ENCODE peak calls at places on chromosomes 1 and 21, in ten cellular contexts. S, R, O, H, G, C, T, Q, W and E are unnamed samples.

GRCh38 chr1:8512504-8512903 is 194.6 kb downstream of the SLC45A1 start:
- DNase-seq in Q (no peak), H (no peak), R (no peak), W (no peak), S (no peak), T (no peak), C (no peak), G (no peak), O (no peak), E (no peak)

GRCh38 chr21:28445081-28445830 is 547.4 kb downstream of the LTN1 start:
- DNase-seq in R (peak), S (no peak), H (no peak), O (no peak), C (no peak), T (no peak), W (no peak), G (no peak), Q (no peak), E (no peak)

GRCh38 chr1:156654700-156655099 is 12.8 kb downstream of the BCAN start:
- DNase-seq in S (no peak), O (no peak), Q (no peak), C (no peak), G (no peak), T (no peak), W (no peak), R (no peak), H (no peak), E (no peak)

GRCh38 chr1:55060133-55060999 is 21.0 kb downstream of the PCSK9 start:
- DNase-seq in C (no peak), O (no peak), Q (no peak), G (no peak), R (no peak), T (no peak), W (no peak), S (no peak), H (no peak), E (no peak)

GRCh38 chr1:38962113-38962512 is 20.5 kb upstream of the RHBDL2 start:
- DNase-seq in Q (no peak), H (no peak), G (no peak), R (peak), S (no peak), W (no peak), O (no peak), C (no peak), T (no peak), E (no peak)

GRCh38 chr1:32538887-32539583 is at the start of gene ZBTB8A:
- DNase-seq in Q (peak), O (peak), S (peak), G (peak), H (peak), C (peak), W (peak), R (peak), T (peak), E (no peak)

GRCh38 chr1:7278827-7279752 is 492.0 kb upstream of the VAMP3 start:
- DNase-seq in T (no peak), R (peak), O (no peak), S (no peak), Q (no peak), C (no peak), G (no peak), W (no peak), H (peak), E (no peak)

GRCh38 chr1:230609208-230609607 is 33.1 kb upstream of the COG2 start:
- DNase-seq in C (no peak), T (no peak), S (no peak), G (no peak), W (no peak), H (no peak), O (no peak), R (no peak), Q (no peak), E (no peak)

GRCh38 chr1:227424159-227424680 is 105.9 kb upstream of the CDC42BPA start:
- DNase-seq in T (no peak), W (no peak), Q (no peak), R (peak), H (no peak), O (no peak), C (no peak), G (no peak), S (no peak), E (no peak)

GRCh38 chr1:177640687-177641086 is 329.2 kb downstream of the SEC16B start:
- DNase-seq in R (no peak), O (no peak), H (no peak), W (no peak), Q (no peak), T (no peak), C (no peak), S (no peak), G (no peak), E (no peak)

GRCh38 chr1:150548632-150549495 is at the start of gene ADAMTSL4:
- DNase-seq in O (no peak), H (no peak), S (peak), G (peak), Q (peak), C (peak), W (peak), T (peak), R (peak), E (peak)

GRCh38 chr1:174761257-174761760 is 238.4 kb upstream of the CACYBP start:
- DNase-seq in G (no peak), W (no peak), C (no peak), S (no peak), T (no peak), H (no peak), Q (no peak), R (no peak), O (no peak), E (no peak)

GRCh38 chr1:56062625-56063024 is 516.7 kb downstream of the PLPP3 start:
- DNase-seq in S (no peak), G (no peak), T (no peak), O (no peak), H (no peak), C (no peak), W (no peak), R (no peak), Q (no peak), E (no peak)

GRCh38 chr1:165403835-165404482 is 41.0 kb downstream of the RXRG start:
- DNase-seq in O (no peak), R (peak), H (no peak), T (peak), S (peak), C (peak), W (peak), Q (no peak), G (peak), E (no peak)

GRCh38 chr1:54857741-54858665 is 29.0 kb downstream of the DHCR24 start:
- DNase-seq in R (peak), T (no peak), S (no peak), G (no peak), Q (no peak), W (no peak), H (no peak), O (no peak), C (no peak), E (no peak)

GRCh38 chr21:34819357-34819999 is 150.7 kb downstream of the CLIC6 start:
- DNase-seq in R (no peak), O (no peak), Q (no peak), W (no peak), T (no peak), G (no peak), H (no peak), S (no peak), C (no peak), E (no peak)

GRCh38 chr1:210496063-210496462 is 167.4 kb downstream of the HHAT start:
- DNase-seq in H (no peak), W (no peak), C (no peak), G (no peak), O (no peak), T (peak), Q (no peak), S (no peak), R (peak), E (no peak)

GRCh38 chr21:38802050-38803026 is 3.4 kb upstream of the ETS2 start:
- DNase-seq in O (no peak), W (peak), H (no peak), G (no peak), C (no peak), S (no peak), T (no peak), R (no peak), Q (no peak), E (no peak)

GRCh38 chr1:234502785-234503184 is 23.8 kb upstream of the TARBP1 start:
- DNase-seq in R (no peak), H (no peak), S (no peak), C (no peak), G (no peak), W (no peak), O (no peak), Q (no peak), T (no peak), E (no peak)

GRCh38 chr21:37671381-37671780 is 244.9 kb downstream of the KCNJ6 start:
- DNase-seq in Q (no peak), T (no peak), R (no peak), O (no peak), C (no peak), S (no peak), G (no peak), W (no peak), H (no peak), E (no peak)

GRCh38 chr1:8002329-8003320 is 23.5 kb downstream of the ERRFI1 start:
- DNase-seq in T (no peak), W (no peak), O (no peak), R (no peak), S (no peak), Q (no peak), G (no peak), H (no peak), C (no peak), E (no peak)

GRCh38 chr1:56466541-56466940 is 112.8 kb downstream of the PLPP3 start:
- DNase-seq in T (no peak), G (no peak), S (no peak), R (no peak), C (no peak), Q (no peak), W (no peak), H (no peak), O (no peak), E (no peak)

GRCh38 chr1:20380616-20381035 is 90.0 kb downstream of the VWA5B1 start:
- DNase-seq in R (peak), G (no peak), C (no peak), O (no peak), Q (no peak), T (no peak), S (peak), H (no peak), W (peak), E (no peak)

GRCh38 chr1:83626603-83627002 is 372.3 kb downstream of the TTLL7 start:
- DNase-seq in T (no peak), Q (no peak), H (no peak), O (peak), R (no peak), C (no peak), S (no peak), G (no peak), W (no peak), E (no peak)

GRCh38 chr1:156858959-156859522 is at the start of gene INSRR:
- DNase-seq in S (no peak), Q (no peak), G (peak), C (no peak), T (peak), W (no peak), O (no peak), H (no peak), R (no peak), E (no peak)

GRCh38 chr1:31310131-31310530 is 13.3 kb downstream of the ZCCHC17 start:
- DNase-seq in T (no peak), Q (no peak), G (no peak), R (peak), H (no peak), C (no peak), O (no peak), W (no peak), S (no peak), E (no peak)

GRCh38 chr1:52426391-52426790 is 22.0 kb downstream of the PRPF38A start:
- DNase-seq in R (peak), C (no peak), G (no peak), S (no peak), O (no peak), H (no peak), W (no peak), Q (no peak), T (no peak), E (no peak)

GRCh38 chr1:33347650-33347992 is 26.7 kb upstream of the A3GALT2 start:
- DNase-seq in H (no peak), O (no peak), T (peak), Q (no peak), W (peak), G (no peak), R (peak), C (no peak), S (no peak), E (no peak)

GRCh38 chr1:165551469-165551868 is 7.7 kb downstream of the LRRC52 start:
- DNase-seq in O (no peak), C (no peak), S (no peak), H (no peak), Q (no peak), G (no peak), T (no peak), R (no peak), W (no peak), E (no peak)

GRCh38 chr1:8120693-8121260 is 94.7 kb upstream of the ERRFI1 start:
- DNase-seq in R (no peak), C (no peak), W (no peak), Q (no peak), H (no peak), T (no peak), S (no peak), G (no peak), O (no peak), E (no peak)

GRCh38 chr1:34165422-34165921 is 442 bp upstream of the CSMD2 start:
- DNase-seq in G (no peak), S (no peak), H (no peak), C (no peak), R (no peak), O (no peak), Q (no peak), W (no peak), T (no peak), E (no peak)

GRCh38 chr1:2516946-2517345 is 9.4 kb downstream of the PANK4 start:
- DNase-seq in G (no peak), S (no peak), Q (no peak), R (no peak), T (no peak), W (no peak), C (no peak), O (no peak), H (no peak), E (no peak)

GRCh38 chr1:112034277-112034676 is 44.8 kb upstream of the KCND3 start:
- DNase-seq in H (no peak), O (no peak), C (no peak), S (no peak), R (no peak), G (no peak), T (no peak), Q (no peak), W (no peak), E (no peak)

GRCh38 chr21:42037943-42038342 is 27.8 kb upstream of the ZBTB21 start:
- DNase-seq in T (no peak), O (no peak), R (peak), G (no peak), W (no peak), H (no peak), C (no peak), Q (no peak), S (no peak), E (no peak)

GRCh38 chr1:235280467-235280866 is 47.5 kb downstream of the ARID4B start:
- DNase-seq in G (no peak), R (no peak), T (no peak), Q (no peak), O (no peak), C (no peak), S (no peak), H (no peak), W (no peak), E (no peak)

GRCh38 chr1:230077436-230078221 is 10.6 kb downstream of the GALNT2 start:
- DNase-seq in Q (no peak), W (no peak), S (no peak), G (no peak), H (no peak), R (no peak), C (no peak), T (no peak), O (no peak), E (no peak)

GRCh38 chr1:156390409-156391144 is 21.6 kb downstream of the RHBG start:
- DNase-seq in C (no peak), H (no peak), R (no peak), G (no peak), Q (no peak), S (no peak), W (no peak), O (no peak), T (no peak), E (no peak)

GRCh38 chr21:45880097-45881068 is 101.2 kb upstream of the COL6A1 start:
- DNase-seq in Q (peak), O (peak), G (peak), W (peak), C (peak), T (peak), R (peak), S (peak), H (no peak), E (peak)

GRCh38 chr1:30444404-30444803 is 279.0 kb downstream of the MATN1 start:
- DNase-seq in S (no peak), C (no peak), H (peak), R (no peak), W (no peak), G (no peak), Q (no peak), T (no peak), O (no peak), E (no peak)

GRCh38 chr1:10578070-10578469 is 103.3 kb downstream of the PEX14 start:
- DNase-seq in O (no peak), H (no peak), C (no peak), W (no peak), R (no peak), G (no peak), S (no peak), T (no peak), Q (no peak), E (no peak)

GRCh38 chr1:10573446-10573845 is 98.7 kb downstream of the PEX14 start:
- DNase-seq in H (no peak), G (no peak), S (no peak), R (no peak), Q (no peak), W (no peak), T (no peak), C (no peak), O (no peak), E (no peak)

GRCh38 chr1:10575616-10576015 is 100.9 kb downstream of the PEX14 start:
- DNase-seq in W (peak), R (peak), G (no peak), S (no peak), O (no peak), T (no peak), Q (no peak), H (no peak), C (no peak), E (no peak)
- TF ChIP-seq CTCF in W (no peak), R (no peak), G (no peak), S (no peak), O (no peak), T (no peak), Q (no peak), H (no peak), C (no peak), E (no peak)

GRCh38 chr21:43728467-43729390 is 9.8 kb downstream of the PDXK start:
- DNase-seq in W (peak), H (peak), T (peak), G (peak), O (peak), C (peak), R (peak), Q (peak), S (peak), E (peak)
- TF ChIP-seq CTCF in W (no peak), H (peak), T (peak), G (peak), O (no peak), C (peak), R (peak), Q (peak), S (no peak), E (no peak)

GRCh38 chr1:46530791-46531409 is 20.5 kb downstream of the KNCN start:
- DNase-seq in G (no peak), W (no peak), T (no peak), H (no peak), S (no peak), R (no peak), C (no peak), O (no peak), Q (no peak), E (no peak)
- TF ChIP-seq CTCF in G (peak), W (no peak), T (no peak), H (peak), S (no peak), R (peak), C (peak), O (no peak), Q (no peak), E (no peak)

GRCh38 chr1:241640867-241641542 is 836 bp upstream of the CHML start:
- DNase-seq in H (no peak), O (no peak), T (no peak), R (no peak), Q (no peak), W (peak), C (no peak), G (no peak), S (no peak), E (no peak)

GRCh38 chr1:241639040-241639652 is 1.0 kb downstream of the CHML start:
- DNase-seq in G (no peak), Q (no peak), R (peak), T (peak), C (no peak), S (no peak), H (no peak), W (no peak), O (no peak), E (no peak)

GRCh38 chr1:241640149-241640866 is at the start of the genes CHML and OPN3:
- DNase-seq in O (peak), G (peak), C (peak), Q (peak), H (peak), R (peak), T (peak), S (peak), W (peak), E (peak)

GRCh38 chr1:241638091-241638682 is 2.0 kb downstream of the CHML start:
- DNase-seq in S (no peak), W (no peak), O (no peak), R (no peak), H (no peak), Q (no peak), G (no peak), C (no peak), T (no peak), E (no peak)

DNA sequence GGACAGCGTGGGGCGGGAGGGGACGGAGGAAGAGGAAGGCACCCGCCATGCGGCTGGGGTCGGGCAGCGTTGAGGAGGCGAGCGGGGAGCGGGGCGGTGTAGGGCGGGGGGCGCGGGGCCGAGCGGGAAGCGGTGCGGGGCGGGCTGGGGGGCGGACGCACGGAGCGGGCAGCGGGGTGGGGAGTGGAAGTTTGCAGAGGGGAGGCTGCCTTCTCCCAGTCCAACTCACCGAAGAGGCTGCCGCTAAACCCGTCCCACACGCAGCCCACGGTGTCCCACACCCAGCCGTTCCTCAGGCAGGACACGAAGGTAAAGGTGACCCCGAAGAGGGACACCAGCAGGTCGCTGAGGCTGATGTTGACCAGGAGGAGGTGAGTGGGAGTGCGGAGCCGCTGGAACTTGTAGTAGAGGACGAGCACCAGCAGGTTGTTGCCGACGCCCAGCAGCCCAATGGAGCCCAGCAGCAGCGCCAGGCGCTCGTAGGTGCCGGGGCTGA is 468 bp downstream of the CHML start:
- DNase-seq in H (no peak), G (peak), O (no peak), C (peak), R (peak), W (peak), Q (peak), S (peak), T (peak), E (no peak)
- TF ChIP-seq CTCF in H (peak), G (no peak), O (no peak), C (no peak), R (no peak), W (no peak), Q (no peak), S (no peak), T (no peak), E (no peak)

DNA sequence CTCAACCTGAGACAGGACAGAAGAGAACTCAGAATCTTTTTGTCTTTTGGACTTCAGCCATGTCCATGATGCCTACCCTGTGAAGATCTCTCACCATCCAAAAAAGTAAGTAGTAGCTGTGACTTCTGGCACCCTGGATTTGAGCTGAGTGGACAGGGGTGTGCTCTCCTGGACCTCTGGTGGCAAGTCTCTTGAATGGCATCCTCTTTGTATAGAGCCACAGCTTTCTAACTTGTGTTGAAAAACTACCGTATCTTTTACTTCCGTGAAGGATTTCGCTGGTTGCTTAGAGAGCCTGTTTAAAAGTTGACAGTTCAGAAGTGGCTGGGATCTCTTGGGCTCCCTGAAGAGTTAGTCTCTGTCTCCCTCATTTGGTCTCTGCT is 1.8 kb downstream of the MFN2 start:
- DNase-seq in W (peak), C (no peak), T (no peak), O (no peak), R (peak), Q (no peak), H (no peak), S (no peak), G (no peak), E (no peak)
- TF ChIP-seq CTCF in W (peak), C (no peak), T (no peak), O (no peak), R (peak), Q (no peak), H (peak), S (no peak), G (peak), E (no peak)

GRCh38 chr21:18349468-18349867 is 54.1 kb downstream of the TMPRSS15 start:
- DNase-seq in T (no peak), O (no peak), R (no peak), C (no peak), S (no peak), H (no peak), W (no peak), G (no peak), Q (no peak), E (no peak)

GRCh38 chr21:18354947-18355346 is 48.6 kb downstream of the TMPRSS15 start:
- DNase-seq in G (no peak), C (no peak), W (no peak), R (no peak), S (no peak), H (no peak), T (no peak), O (no peak), Q (no peak), E (no peak)

GRCh38 chr21:18350216-18350615 is 53.4 kb downstream of the TMPRSS15 start:
- DNase-seq in R (peak), Q (no peak), C (no peak), O (no peak), G (no peak), H (no peak), S (no peak), W (no peak), T (no peak), E (no peak)
- TF ChIP-seq CTCF in R (no peak), Q (no peak), C (no peak), O (no peak), G (no peak), H (no peak), S (no peak), W (no peak), T (no peak), E (no peak)